ENCODE peak calls at places on chromosome 20, in five cellular contexts. U, Q, X, S and G are unnamed samples.

GRCh38 chr20:24773751-24774201 is 175.3 kb upstream of the CST7 start:
- DNase-seq in U (no peak), Q (no peak), X (peak; percentile 95), S (peak; percentile 29), G (peak; percentile 87)

GRCh38 chr20:45489083-45489531 is 19.6 kb downstream of the WFDC2 start:
- DNase-seq in U (no peak), Q (no peak), X (peak; percentile 96), S (no peak), G (peak; percentile 56)

GRCh38 chr20:58850693-58851174 is at the start of gene GNAS-AS1:
- DNase-seq in U (no peak), Q (peak; percentile 48), X (no peak), S (peak; percentile 97), G (peak; percentile 100)

GRCh38 chr20:62643521-62644043 is 1.3 kb downstream of the SLCO4A1 start:
- DNase-seq in U (no peak), Q (no peak), X (peak; percentile 23), S (no peak), G (no peak)

GRCh38 chr20:31517373-31517772 is 3.1 kb downstream of the HM13 start:
- DNase-seq in U (no peak), Q (peak; percentile 56), X (peak; percentile 73), S (peak; percentile 89), G (peak; percentile 45)

GRCh38 chr20:18024606-18025127 is 33.0 kb downstream of the OVOL2 start:
- DNase-seq in U (no peak), Q (no peak), X (no peak), S (no peak), G (no peak)

GRCh38 chr20:63697868-63698545 is 1.6 kb downstream of the TNFRSF6B start:
- DNase-seq in U (no peak), Q (no peak), X (no peak), S (peak; percentile 52), G (no peak)

GRCh38 chr20:62227977-62228958 is 8.2 kb upstream of the HRH3 start:
- DNase-seq in U (no peak), Q (no peak), X (no peak), S (peak; percentile 88), G (no peak)

GRCh38 chr20:63351811-63352591 is 9.1 kb downstream of the CHRNA4 start:
- DNase-seq in U (no peak), Q (no peak), X (no peak), S (peak; percentile 89), G (no peak)

GRCh38 chr20:44979090-44979621 is 12.8 kb downstream of the STK4 start:
- DNase-seq in U (no peak), Q (no peak), X (peak; percentile 35), S (no peak), G (no peak)

GRCh38 chr20:22511943-22512910 is 72.1 kb downstream of the FOXA2 start:
- DNase-seq in U (peak; percentile 90), Q (no peak), X (peak; percentile 99), S (peak; percentile 62), G (peak; percentile 70)

GRCh38 chr20:57544838-57545564 is 15.9 kb upstream of the PCK1 start:
- DNase-seq in U (no peak), Q (no peak), X (no peak), S (no peak), G (no peak)

GRCh38 chr20:29878281-29878741 is 1379.2 kb upstream of the DEFB115 start:
- DNase-seq in U (peak; percentile 94), Q (no peak), X (peak; percentile 19), S (peak; percentile 36), G (no peak)

GRCh38 chr20:16220826-16221225 is 352.4 kb downstream of the KIF16B start:
- DNase-seq in U (no peak), Q (no peak), X (no peak), S (no peak), G (no peak)

GRCh38 chr20:58407966-58408557 is 19.0 kb downstream of the VAPB start:
- DNase-seq in U (no peak), Q (peak; percentile 59), X (no peak), S (no peak), G (no peak)

GRCh38 chr20:62710221-62710885 is 1.7 kb downstream of the NTSR1 start:
- DNase-seq in U (no peak), Q (no peak), X (no peak), S (no peak), G (no peak)

GRCh38 chr20:58192567-58192966 is 35.9 kb downstream of the ANKRD60 start:
- DNase-seq in U (no peak), Q (no peak), X (no peak), S (peak; percentile 83), G (no peak)

GRCh38 chr20:22214296-22214695 is 370.1 kb downstream of the FOXA2 start:
- DNase-seq in U (no peak), Q (no peak), X (no peak), S (no peak), G (no peak)

GRCh38 chr20:46970937-46971630 is 76.4 kb downstream of the EYA2 start:
- DNase-seq in U (no peak), Q (no peak), X (peak; percentile 80), S (peak; percentile 84), G (peak; percentile 95)

GRCh38 chr20:11847827-11848226 is 69.9 kb upstream of the BTBD3 start:
- DNase-seq in U (no peak), Q (no peak), X (peak; percentile 89), S (no peak), G (no peak)

GRCh38 chr20:63089051-63089907 is 82.5 kb upstream of the BHLHE23 start:
- DNase-seq in U (no peak), Q (no peak), X (peak; percentile 69), S (peak; percentile 46), G (no peak)

GRCh38 chr20:22001886-22002285 is 296.4 kb downstream of the PAX1 start:
- DNase-seq in U (no peak), Q (no peak), X (peak; percentile 5), S (no peak), G (no peak)

GRCh38 chr20:23138682-23139081 is 52.6 kb upstream of the CD93 start:
- DNase-seq in U (no peak), Q (no peak), X (no peak), S (no peak), G (no peak)

GRCh38 chr20:5195655-5196054 is 68.8 kb downstream of the CDS2 start:
- DNase-seq in U (no peak), Q (peak; percentile 19), X (no peak), S (no peak), G (no peak)

GRCh38 chr20:25984933-25985332 is 288.3 kb upstream of the ZNF337 start:
- DNase-seq in U (no peak), Q (no peak), X (no peak), S (no peak), G (peak; percentile 1)

GRCh38 chr20:33673411-33674293 is 576 bp downstream of the NECAB3 start:
- DNase-seq in U (no peak), Q (no peak), X (peak; percentile 31), S (peak; percentile 64), G (peak; percentile 70)

GRCh38 chr20:17618673-17619013 is 48.8 kb downstream of the DSTN start:
- DNase-seq in U (no peak), Q (no peak), X (no peak), S (peak; percentile 20), G (no peak)

GRCh38 chr20:20078041-20078440 is 25.7 kb downstream of the CFAP61 start:
- DNase-seq in U (no peak), Q (no peak), X (no peak), S (no peak), G (no peak)

GRCh38 chr20:53940883-53941546 is 129.4 kb downstream of the BCAS1 start:
- DNase-seq in U (peak; percentile 64), Q (no peak), X (peak; percentile 91), S (no peak), G (no peak)
- H3K27ac ChIP-seq in U (peak overlapping the region; percentile 66), Q (no peak overlapping the region), X (peak overlapping the region; percentile 70), S (peak overlapping the region; percentile 60), G (no peak overlapping the region)

DNA sequence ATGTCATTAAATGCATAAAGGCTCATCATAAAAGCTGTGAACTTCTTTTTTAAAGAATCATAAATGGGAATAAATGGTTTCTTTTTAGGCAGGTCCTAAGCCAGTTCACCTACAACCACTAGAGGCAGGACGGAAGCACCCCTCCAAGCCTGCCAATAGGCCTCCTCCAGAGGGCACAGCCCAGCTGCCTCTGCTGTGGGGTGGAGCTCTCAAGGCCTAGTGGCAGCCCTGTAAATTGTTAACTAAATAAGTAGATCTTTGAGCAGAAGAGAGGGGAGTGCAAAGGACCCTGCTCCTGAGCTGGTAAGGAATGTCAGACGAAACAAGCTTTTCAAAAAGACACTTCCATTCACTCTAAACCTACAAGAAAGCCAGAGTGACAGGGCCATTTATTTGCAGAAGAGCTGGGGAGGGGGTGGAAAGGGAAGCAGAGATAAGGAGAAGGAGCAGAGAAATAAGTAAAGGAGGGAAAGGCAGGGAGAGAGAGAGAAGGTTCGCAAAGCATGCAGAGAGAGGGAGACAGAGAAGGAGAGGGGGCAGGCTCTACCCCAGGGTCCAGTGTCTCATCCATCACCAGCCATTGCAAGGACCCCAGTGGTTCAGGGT is 18.0 kb upstream of the MAFB start:
- DNase-seq in U (no peak), Q (no peak), X (peak; percentile 5), S (peak; percentile 90), G (no peak)
- TF ChIP-seq CTCF in U (no peak), Q (no peak), X (peak; percentile 24), S (peak; percentile 87), G (peak; percentile 24)

GRCh38 chr20:8856668-8857067 is 212.2 kb upstream of the PLCB4 start:
- DNase-seq in U (no peak), Q (no peak), X (no peak), S (no peak), G (no peak)

GRCh38 chr20:8855315-8855714 is 213.6 kb upstream of the PLCB4 start:
- DNase-seq in U (no peak), Q (peak; percentile 6), X (peak; percentile 68), S (no peak), G (no peak)

GRCh38 chr20:8851446-8851845 is 217.4 kb upstream of the PLCB4 start:
- DNase-seq in U (no peak), Q (no peak), X (no peak), S (no peak), G (no peak)

GRCh38 chr20:8854566-8854965 is 214.3 kb upstream of the PLCB4 start:
- DNase-seq in U (no peak), Q (peak; percentile 15), X (no peak), S (peak; percentile 57), G (no peak)

DNA sequence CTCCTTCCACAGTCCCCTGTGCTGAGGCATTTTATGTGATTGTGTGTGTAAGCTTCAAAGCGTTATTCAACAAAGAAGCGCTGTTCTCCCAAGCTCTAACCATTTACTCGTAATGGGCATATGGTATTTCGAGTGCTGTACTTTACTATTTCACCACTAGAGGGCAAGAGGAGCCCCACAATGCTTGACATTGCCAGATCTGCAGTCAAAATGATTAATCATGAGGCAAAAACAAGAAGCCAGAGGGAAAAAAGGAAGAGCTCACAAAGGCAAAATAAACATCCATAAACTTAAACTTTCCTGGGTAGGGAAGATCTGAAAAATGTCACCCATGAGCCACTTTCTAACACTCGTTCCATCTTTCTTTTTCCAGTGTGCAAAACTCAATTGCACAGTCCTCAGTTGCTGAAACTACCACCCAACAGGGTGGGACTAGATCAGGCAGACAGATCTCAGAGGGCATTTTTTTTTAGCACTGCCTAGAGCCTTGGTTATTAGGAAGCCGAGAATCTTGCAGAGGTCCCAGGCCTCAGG is 215.0 kb upstream of the PLCB4 start:
- DNase-seq in U (no peak), Q (peak; percentile 7), X (peak; percentile 94), S (peak; percentile 57), G (peak; percentile 78)
- H3K27ac ChIP-seq in U (peak overlapping the region; percentile 78), Q (peak overlapping the region; percentile 21), X (peak overlapping the region; percentile 10), S (peak overlapping the region; percentile 20), G (no peak overlapping the region)

DNA sequence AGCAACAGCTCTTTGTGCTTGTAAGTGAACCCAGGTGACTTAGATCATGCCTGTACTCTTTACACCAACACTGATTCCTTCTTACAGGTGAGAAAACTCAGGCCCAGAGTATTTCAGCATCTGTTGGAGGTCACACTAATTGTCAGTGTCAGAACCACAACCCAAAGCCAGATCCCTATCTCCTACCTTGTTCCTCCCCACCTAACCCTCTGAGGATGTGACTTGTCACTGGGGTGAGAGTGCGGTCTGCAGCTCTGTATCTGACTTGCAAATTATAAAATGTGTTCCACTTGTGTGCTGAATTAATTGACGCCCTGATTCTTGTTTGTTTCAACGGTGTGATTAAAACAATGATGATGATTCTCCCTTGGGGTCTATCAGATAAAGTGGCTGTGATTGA is 232.5 kb upstream of the KCNG1 start:
- DNase-seq in U (no peak), Q (no peak), X (no peak), S (no peak), G (no peak)
- TF ChIP-seq CTCF in U (no peak), Q (no peak), X (no peak), S (no peak), G (no peak)